ENCODE peak calls at places on chromosome 20, in seven cellular contexts. N is endothelial cell of umbilical vein; O is activated CD8-positive, alpha-beta T cell treated with anti-CD3 and anti-CD28 coated beads for 36 hours; R is brain microvascular endothelial cell; T is left ventricle myocardium inferior; E is kidney; X is HFFc6. C is an unnamed sample.
A peak's percentile ranks its signal among the peaks of the same experiment; 100 is the strongest.

GRCh38 chr20:59179988-59180387 is 16.4 kb downstream of the ZNF831 start:
- DNase-seq in T (no peak), X (no peak), E (no peak), R (no peak), O (no peak), N (no peak), C (no peak)

GRCh38 chr20:59933296-59933848 is at the start of gene SYCP2:
- DNase-seq in T (peak; percentile 67), E (peak; percentile 83), R (peak; percentile 13), O (peak; percentile 59), X (no peak), N (no peak), C (peak; percentile 36)

GRCh38 chr20:62528983-62529891 is 53.4 kb upstream of the GATA5 start:
- DNase-seq in E (no peak), O (no peak), R (no peak), T (no peak), N (no peak), X (no peak), C (no peak)

GRCh38 chr20:63176448-63177133 is 39.3 kb downstream of the YTHDF1 start:
- DNase-seq in O (no peak), R (no peak), T (no peak), X (no peak), N (no peak), E (peak; percentile 66), C (no peak)

GRCh38 chr20:33521461-33521860 is 31.6 kb downstream of the CBFA2T2 start:
- DNase-seq in T (no peak), N (no peak), O (no peak), E (no peak), R (no peak), X (no peak), C (no peak)

GRCh38 chr20:43650997-43651525 is 15.9 kb upstream of the MYBL2 start:
- DNase-seq in E (no peak), T (no peak), O (no peak), N (no peak), X (no peak), R (no peak), C (no peak)

GRCh38 chr20:57622579-57623381 is 2.6 kb upstream of the ZBP1 start:
- DNase-seq in N (peak; percentile 58), X (peak; percentile 39), E (peak; percentile 83), O (peak; percentile 83), R (peak; percentile 61), T (peak; percentile 34), C (peak; percentile 42)

GRCh38 chr20:37907330-37907676 is 4.4 kb downstream of the VSTM2L start:
- DNase-seq in E (no peak), N (no peak), X (no peak), O (no peak), R (no peak), T (no peak), C (no peak)

GRCh38 chr20:43515628-43516027 is 8.1 kb downstream of the L3MBTL1 start:
- DNase-seq in O (no peak), X (no peak), R (no peak), T (no peak), N (no peak), E (no peak), C (no peak)

GRCh38 chr20:62621251-62622110 is 20.8 kb upstream of the SLCO4A1 start:
- DNase-seq in R (no peak), E (peak; percentile 91), O (no peak), N (no peak), X (no peak), T (no peak), C (no peak)

GRCh38 chr20:40925829-40926228 is 102.8 kb upstream of the TOP1 start:
- DNase-seq in E (no peak), N (no peak), O (no peak), T (no peak), X (no peak), R (no peak), C (no peak)

GRCh38 chr20:53942121-53942816 is 128.1 kb downstream of the BCAS1 start:
- DNase-seq in T (no peak), R (no peak), X (no peak), O (no peak), N (peak; percentile 28), E (no peak), C (no peak)

GRCh38 chr20:36407196-36407733 is 101.1 kb downstream of the DLGAP4 start:
- DNase-seq in X (peak; percentile 17), E (no peak), T (no peak), N (no peak), O (no peak), R (peak; percentile 83), C (peak; percentile 21)

GRCh38 chr20:44720617-44720993 is 5.4 kb downstream of the CCN5 start:
- DNase-seq in E (peak; percentile 84), R (peak; percentile 45), X (peak; percentile 87), T (no peak), O (no peak), N (no peak), C (peak; percentile 86)

GRCh38 chr20:45039470-45039811 is 61.5 kb downstream of the KCNS1 start:
- DNase-seq in E (no peak), R (no peak), X (no peak), N (no peak), O (no peak), T (no peak), C (peak; percentile 67)

GRCh38 chr20:21608777-21609176 is 94.9 kb upstream of the NKX2-2 start:
- DNase-seq in X (no peak), R (no peak), N (no peak), E (no peak), T (no peak), O (no peak), C (no peak)

GRCh38 chr20:1998715-1999114 is 4.9 kb upstream of the PDYN start:
- DNase-seq in E (no peak), N (no peak), T (no peak), O (no peak), R (no peak), X (no peak), C (no peak)

GRCh38 chr20:47382746-47383145 is 26.2 kb upstream of the ZMYND8 start:
- DNase-seq in R (no peak), E (no peak), N (no peak), T (no peak), O (peak; percentile 24), X (no peak), C (no peak)

GRCh38 chr20:38043512-38044300 is 10.2 kb downstream of the RPRD1B start:
- DNase-seq in R (peak; percentile 94), O (peak; percentile 35), N (peak; percentile 16), E (no peak), T (no peak), X (peak; percentile 90), C (peak; percentile 51)

GRCh38 chr20:11995750-11996567 is 78.3 kb downstream of the BTBD3 start:
- DNase-seq in T (no peak), E (no peak), R (no peak), X (no peak), N (no peak), O (no peak), C (peak; percentile 6)

GRCh38 chr20:14569631-14570030 is 232.2 kb upstream of the FLRT3 start:
- DNase-seq in N (no peak), O (no peak), X (no peak), E (no peak), T (no peak), R (no peak), C (no peak)

GRCh38 chr20:56372850-56373249 is 14.1 kb downstream of the FAM210B start:
- DNase-seq in E (no peak), X (no peak), T (no peak), N (no peak), R (no peak), O (no peak), C (no peak)

GRCh38 chr20:15475483-15475882 is 1097.8 kb downstream of the KIF16B start:
- DNase-seq in E (peak; percentile 70), O (peak; percentile 2), N (no peak), T (peak; percentile 33), X (no peak), R (no peak), C (no peak)

DNA sequence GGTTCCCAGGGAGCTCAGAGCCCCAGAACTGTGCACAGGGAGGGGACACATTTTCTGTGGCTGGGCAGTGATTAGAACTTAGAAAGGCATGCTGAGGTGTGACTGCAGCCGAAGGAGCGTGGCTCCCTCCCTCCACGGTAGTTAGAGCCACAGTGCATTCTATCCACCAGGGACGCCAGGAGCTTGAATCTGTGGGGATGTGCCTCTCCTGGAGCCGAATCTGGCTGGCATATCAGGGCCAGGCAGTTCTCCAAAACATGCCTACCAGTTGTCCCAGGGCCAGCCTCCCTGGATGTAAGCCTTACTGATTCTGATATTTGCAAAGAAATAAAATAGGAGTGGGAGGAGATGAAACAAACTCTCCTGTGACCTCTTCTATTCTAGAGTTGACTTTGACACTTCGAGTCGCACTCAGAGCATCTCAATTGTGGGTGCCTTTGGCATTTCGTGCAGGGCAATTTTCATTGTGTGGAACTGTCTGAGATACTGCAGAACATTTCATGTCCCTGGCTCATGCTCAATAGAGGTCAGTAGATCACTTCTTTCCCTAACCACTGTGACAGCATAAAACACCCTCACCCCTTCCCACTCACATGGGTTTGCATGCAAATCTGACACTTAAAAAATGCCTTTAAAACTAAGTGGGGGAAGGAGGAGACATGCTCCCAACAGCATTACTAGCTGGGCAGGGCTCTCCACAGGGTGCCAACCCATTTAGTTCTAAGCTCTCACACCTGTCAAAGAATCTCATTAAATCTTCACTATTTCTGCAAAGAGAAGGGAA is 379.0 kb downstream of the PREX1 start:
- DNase-seq in O (no peak), N (no peak), T (no peak), X (no peak), E (no peak), R (no peak), C (no peak)
- TF ChIP-seq CTCF in O (no peak), N (no peak), T (peak; percentile 48), X (no peak), E (no peak), R (no peak), C (no peak)

GRCh38 chr20:19659468-19659867 is 98.6 kb upstream of the RIN2 start:
- DNase-seq in O (no peak), X (no peak), T (no peak), E (no peak), N (no peak), R (no peak), C (no peak)

GRCh38 chr20:19661717-19662637 is 96.1 kb upstream of the RIN2 start:
- DNase-seq in O (peak; percentile 57), X (peak; percentile 65), N (peak; percentile 72), T (peak; percentile 36), R (peak; percentile 71), E (peak; percentile 74), C (peak; percentile 72)

GRCh38 chr20:19658137-19658536 is 99.9 kb upstream of the RIN2 start:
- DNase-seq in O (peak; percentile 6), X (no peak), R (no peak), E (no peak), T (no peak), N (no peak), C (no peak)

GRCh38 chr20:19660808-19661378 is 97.2 kb upstream of the RIN2 start:
- DNase-seq in X (no peak), N (no peak), O (no peak), R (no peak), E (no peak), T (no peak), C (no peak)

GRCh38 chr20:19662638-19662995 is 95.4 kb upstream of the RIN2 start:
- DNase-seq in R (no peak), X (no peak), E (no peak), O (no peak), T (no peak), N (no peak), C (no peak)
- TF ChIP-seq CTCF in R (no peak), X (no peak), E (no peak), O (no peak), T (no peak), N (no peak), C (no peak)

GRCh38 chr20:51042657-51043247 is 19.8 kb upstream of the KCNG1 start:
- DNase-seq in X (no peak), E (no peak), T (no peak), O (no peak), R (no peak), N (no peak), C (no peak)
- TF ChIP-seq CTCF in X (peak; percentile 53), E (no peak), T (no peak), O (no peak), R (peak; percentile 51), N (peak; percentile 18), C (peak; percentile 31)

GRCh38 chr20:46186210-46186609 is 68.1 kb downstream of the CD40 start:
- DNase-seq in N (no peak), O (no peak), T (no peak), X (no peak), E (no peak), R (no peak), C (no peak)
- TF ChIP-seq CTCF in N (no peak), O (no peak), T (no peak), X (no peak), E (no peak), R (no peak), C (no peak)

C was measured in AG10803.